ENCODE peak calls at places on chromosomes 5 and 9, in ten cellular contexts. V, U, G, D, X, L, Y, P, Z and K are unnamed samples.

GRCh38 chr9:70563437-70564204 is 149.2 kb upstream of the KLF9 start:
- DNase-seq in V (peak), U (no peak), G (no peak), D (no peak), X (peak), L (peak), Y (peak), P (no peak), Z (no peak), K (peak)

GRCh38 chr5:93532370-93532769 is 48.6 kb downstream of the NR2F1-AS1 start:
- DNase-seq in V (no peak), U (peak), G (peak), D (no peak), X (peak), L (peak), Y (peak), P (no peak), Z (peak), K (no peak)

GRCh38 chr9:4099961-4100360 is 199.9 kb downstream of the GLIS3 start:
- DNase-seq in V (no peak), U (no peak), G (no peak), D (no peak), X (peak), L (no peak), Y (no peak), P (no peak), Z (no peak), K (peak)

GRCh38 chr5:81172710-81173109 is 60.4 kb upstream of the CKMT2 start:
- DNase-seq in V (no peak), U (no peak), G (no peak), D (no peak), X (no peak), L (no peak), Y (no peak), P (no peak), Z (no peak), K (no peak)

GRCh38 chr5:151202381-151203139 is 21.3 kb downstream of the CCDC69 start:
- DNase-seq in V (no peak), U (no peak), G (no peak), D (no peak), X (no peak), L (peak), Y (peak), P (no peak), Z (no peak), K (peak)

GRCh38 chr9:89489548-89490527 is 8.1 kb downstream of the SEMA4D start:
- DNase-seq in V (no peak), U (no peak), G (no peak), D (no peak), X (no peak), L (no peak), Y (no peak), P (no peak), Z (no peak), K (no peak)

GRCh38 chr5:156942064-156942463 is 21.0 kb downstream of the TIMD4 start:
- DNase-seq in V (no peak), U (no peak), G (no peak), D (no peak), X (no peak), L (no peak), Y (no peak), P (no peak), Z (no peak), K (no peak)

GRCh38 chr5:31385774-31386537 is 145.9 kb downstream of the DROSHA start:
- DNase-seq in V (no peak), U (no peak), G (no peak), D (no peak), X (no peak), L (no peak), Y (no peak), P (no peak), Z (no peak), K (no peak)

GRCh38 chr9:107386396-107386795 is 103.2 kb downstream of the KLF4 start:
- DNase-seq in V (no peak), U (peak), G (no peak), D (no peak), X (no peak), L (no peak), Y (no peak), P (no peak), Z (no peak), K (no peak)

GRCh38 chr5:18024542-18024941 is 390.3 kb downstream of the TAF11L14 start:
- DNase-seq in V (no peak), U (no peak), G (no peak), D (no peak), X (no peak), L (no peak), Y (no peak), P (no peak), Z (peak), K (no peak)

GRCh38 chr9:72185561-72185960 is 36.3 kb downstream of the GDA start:
- DNase-seq in V (no peak), U (no peak), G (no peak), D (no peak), X (peak), L (no peak), Y (no peak), P (no peak), Z (no peak), K (no peak)
- TF ChIP-seq CTCF in V (no peak), U (no peak), G (no peak), D (no peak), X (no peak), L (no peak), Y (no peak), P (no peak), Z (no peak), K (no peak)

GRCh38 chr5:164672931-164673694 is 1167.7 kb downstream of the MAT2B start:
- DNase-seq in V (no peak), U (no peak), G (no peak), D (no peak), X (no peak), L (no peak), Y (no peak), P (no peak), Z (no peak), K (no peak)

GRCh38 chr5:164672190-164672589 is 1166.8 kb downstream of the MAT2B start:
- DNase-seq in V (no peak), U (no peak), G (no peak), D (no peak), X (no peak), L (no peak), Y (no peak), P (no peak), Z (no peak), K (no peak)
- TF ChIP-seq CTCF in V (no peak), U (no peak), G (no peak), D (no peak), X (no peak), L (no peak), Y (no peak), P (no peak), Z (no peak), K (no peak)

DNA sequence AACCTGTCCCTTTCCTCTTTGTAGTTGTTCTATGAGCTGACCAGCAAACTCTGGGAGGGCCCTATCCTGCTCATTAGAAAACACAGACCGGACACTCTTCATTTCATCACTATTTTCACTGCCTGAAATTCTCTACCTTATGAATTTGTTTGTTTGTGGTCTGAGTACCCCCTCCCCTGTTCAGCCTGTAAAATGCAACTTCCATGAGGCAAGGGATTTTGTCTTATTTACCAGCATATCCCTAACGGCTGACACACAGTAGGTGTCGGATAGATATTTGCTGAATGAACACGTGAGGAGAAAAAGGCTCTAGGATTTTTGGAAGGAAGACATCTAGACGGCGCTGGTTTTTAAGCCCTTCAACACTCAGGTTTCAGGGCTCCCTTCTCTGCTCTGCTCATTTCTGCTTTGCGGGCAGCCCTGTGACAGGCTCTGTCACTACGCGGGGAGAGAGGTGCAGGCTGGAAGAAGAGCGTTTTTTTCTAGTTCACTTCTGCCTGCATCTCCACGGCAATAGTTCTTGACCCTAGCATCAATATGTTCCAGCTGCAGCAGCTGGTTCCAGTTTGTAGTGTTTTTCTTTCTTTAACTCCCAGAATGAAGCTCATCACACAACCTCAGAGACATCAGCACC is 41.0 kb downstream of the KCNMB1 start:
- DNase-seq in V (no peak), U (no peak), G (no peak), D (no peak), X (no peak), L (peak), Y (no peak), P (no peak), Z (no peak), K (no peak)
- TF ChIP-seq CTCF in V (peak), U (peak), G (no peak), D (no peak), X (peak), L (no peak), Y (peak), P (peak), Z (peak), K (peak)

DNA sequence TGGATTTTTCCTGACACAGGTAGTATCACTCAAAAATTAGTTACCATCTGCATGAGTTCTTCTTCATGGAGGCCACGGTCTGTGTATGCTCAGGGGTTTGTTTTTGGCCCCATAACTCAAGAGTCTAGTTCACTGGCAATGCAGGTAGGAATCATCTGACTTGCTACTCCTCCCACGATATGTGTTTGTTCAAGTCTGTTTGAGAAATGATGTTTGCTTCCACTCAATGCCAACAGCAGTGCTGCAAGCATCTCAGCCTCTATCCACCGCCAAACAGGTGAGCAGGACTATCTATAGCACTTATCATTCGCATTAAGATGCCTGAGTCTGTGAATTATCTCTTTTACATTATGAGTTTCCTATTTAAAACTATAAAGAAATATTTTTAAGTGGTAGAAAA is 264.8 kb upstream of the PTGER4 start:
- DNase-seq in V (no peak), U (no peak), G (no peak), D (no peak), X (no peak), L (no peak), Y (no peak), P (no peak), Z (no peak), K (no peak)
- TF ChIP-seq CTCF in V (no peak), U (no peak), G (no peak), D (no peak), X (no peak), L (no peak), Y (no peak), P (no peak), Z (no peak), K (no peak)

GRCh38 chr9:6634441-6634840 is 11.1 kb downstream of the GLDC start:
- DNase-seq in V (no peak), U (no peak), G (no peak), D (no peak), X (no peak), L (no peak), Y (no peak), P (no peak), Z (no peak), K (no peak)

GRCh38 chr9:6630502-6631206 is 14.9 kb downstream of the GLDC start:
- DNase-seq in V (no peak), U (no peak), G (no peak), D (no peak), X (no peak), L (no peak), Y (no peak), P (no peak), Z (no peak), K (no peak)

GRCh38 chr9:6631207-6631512 is 14.4 kb downstream of the GLDC start:
- DNase-seq in V (no peak), U (no peak), G (no peak), D (no peak), X (no peak), L (no peak), Y (no peak), P (no peak), Z (no peak), K (no peak)

GRCh38 chr9:6628714-6629113 is 16.8 kb downstream of the GLDC start:
- DNase-seq in V (no peak), U (no peak), G (no peak), D (no peak), X (no peak), L (no peak), Y (no peak), P (no peak), Z (no peak), K (no peak)

DNA sequence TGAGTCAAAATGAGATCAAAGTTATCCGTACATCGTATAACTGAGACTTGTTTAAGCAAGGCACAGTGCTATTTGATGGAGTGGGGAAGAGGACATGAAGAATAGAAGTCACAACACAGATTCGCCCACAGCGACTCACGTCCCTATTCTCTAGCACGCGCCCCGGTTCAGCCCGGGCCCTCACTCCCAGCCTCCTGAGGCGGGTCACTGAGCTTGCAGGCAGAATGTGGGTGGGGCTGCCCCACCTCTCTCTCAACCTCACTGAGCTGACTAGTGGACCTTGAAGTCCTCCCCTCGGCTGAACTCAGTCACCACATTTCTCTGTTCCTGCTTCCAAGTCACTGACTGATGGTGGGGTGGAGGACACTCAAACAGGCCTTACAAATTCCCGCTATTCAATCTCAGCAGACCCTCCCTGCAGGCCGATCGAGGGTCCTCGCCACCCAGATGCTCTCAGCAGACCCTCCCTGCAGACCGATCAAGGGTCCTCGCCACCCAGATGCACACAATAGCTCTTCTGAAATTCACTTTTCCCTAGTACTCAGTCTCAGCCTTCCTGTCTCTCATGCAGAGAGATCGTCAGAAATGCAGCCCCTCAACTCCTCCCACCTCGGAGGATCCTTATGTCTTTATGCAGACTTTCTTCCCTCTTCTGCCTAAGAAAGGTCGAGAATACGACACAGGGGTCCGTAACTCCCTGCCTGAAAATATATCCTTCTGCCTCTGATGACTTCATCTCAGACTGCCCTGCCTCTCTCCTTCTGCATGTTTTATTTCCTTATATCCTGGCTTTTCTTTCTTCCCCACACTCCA is 12.8 kb downstream of the GLDC start:
- DNase-seq in V (no peak), U (no peak), G (no peak), D (no peak), X (no peak), L (no peak), Y (no peak), P (no peak), Z (peak), K (no peak)
- TF ChIP-seq CTCF in V (no peak), U (no peak), G (no peak), D (no peak), X (no peak), L (no peak), Y (no peak), P (no peak), Z (no peak), K (no peak)

GRCh38 chr5:6832272-6832671 is 119.0 kb downstream of the TENT4A start:
- DNase-seq in V (no peak), U (no peak), G (no peak), D (no peak), X (no peak), L (no peak), Y (no peak), P (no peak), Z (no peak), K (no peak)

GRCh38 chr5:6833406-6833805 is 120.2 kb downstream of the TENT4A start:
- DNase-seq in V (no peak), U (no peak), G (no peak), D (no peak), X (no peak), L (no peak), Y (no peak), P (no peak), Z (no peak), K (no peak)

GRCh38 chr5:6837095-6837494 is 123.9 kb downstream of the TENT4A start:
- DNase-seq in V (no peak), U (no peak), G (no peak), D (no peak), X (no peak), L (no peak), Y (no peak), P (no peak), Z (no peak), K (no peak)

GRCh38 chr5:6832994-6833393 is 119.8 kb downstream of the TENT4A start:
- DNase-seq in V (no peak), U (no peak), G (no peak), D (no peak), X (no peak), L (no peak), Y (no peak), P (no peak), Z (no peak), K (peak)

DNA sequence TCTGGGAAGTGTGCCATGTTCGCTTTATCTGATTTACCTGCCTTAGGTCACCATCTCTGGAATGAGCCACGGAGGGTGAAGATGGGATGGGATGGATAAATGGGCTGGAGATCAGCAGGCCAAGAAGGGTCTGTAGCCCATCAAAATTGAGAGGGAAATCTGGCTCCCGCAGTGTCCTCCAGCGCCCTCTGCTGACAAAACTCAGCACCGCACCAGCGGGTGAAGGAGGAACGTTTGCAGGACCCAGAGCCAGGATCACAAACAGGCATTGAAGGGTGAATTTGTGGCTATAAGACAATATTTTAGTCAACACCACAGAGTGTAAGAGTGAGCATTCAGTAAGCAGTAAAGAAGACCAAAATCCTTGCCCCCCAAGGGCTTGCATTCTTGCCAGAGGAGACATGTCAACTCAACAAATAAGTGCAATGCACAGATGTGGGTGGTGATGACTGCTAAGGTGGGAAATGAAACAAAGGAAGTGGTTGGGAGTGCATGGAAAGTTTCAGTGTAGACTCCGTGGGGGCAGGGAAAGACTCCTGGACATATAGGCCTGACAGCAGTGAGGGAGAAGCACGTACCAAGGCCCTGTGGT is 124.4 kb downstream of the TENT4A start:
- DNase-seq in V (peak), U (peak), G (no peak), D (peak), X (no peak), L (no peak), Y (no peak), P (no peak), Z (peak), K (peak)
- TF ChIP-seq CTCF in V (peak), U (peak), G (peak), D (peak), X (peak), L (peak), Y (peak), P (peak), Z (peak), K (peak)

DNA sequence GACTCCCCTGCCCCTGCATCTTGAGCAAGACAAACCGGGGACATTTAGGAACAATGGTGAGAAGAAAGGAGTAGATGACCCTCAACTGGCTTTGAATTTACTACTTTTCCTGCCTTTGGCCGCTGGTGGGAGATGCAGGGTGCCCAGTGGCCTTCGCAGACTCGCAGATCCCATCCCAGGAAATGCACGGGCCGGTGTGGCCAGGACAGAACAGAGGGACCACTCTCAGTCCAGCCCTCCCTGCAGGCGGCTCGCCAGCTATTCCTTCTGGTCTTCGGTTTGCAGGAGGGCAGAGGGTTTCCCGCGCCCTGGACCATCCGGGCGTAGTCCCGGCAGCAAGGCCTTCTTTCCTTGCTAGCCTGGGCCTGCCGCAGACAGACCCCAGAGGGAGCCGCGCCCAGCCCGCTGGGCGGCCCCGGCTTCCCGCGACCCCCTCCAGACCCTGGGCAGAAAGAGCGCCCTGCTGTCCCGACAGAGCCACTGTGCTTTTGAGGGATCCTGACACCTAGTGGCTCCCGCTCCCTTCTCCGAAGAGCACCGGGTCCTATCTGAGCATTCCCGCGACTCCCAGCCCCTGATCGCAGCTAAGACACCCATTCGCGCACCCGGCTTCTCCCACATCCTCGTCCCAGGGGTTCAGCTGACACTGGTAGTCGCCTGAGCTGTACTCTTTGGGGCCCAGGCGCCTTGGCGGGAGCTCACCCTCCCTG is 1.2 kb downstream of the CFAP90 start:
- DNase-seq in V (no peak), U (no peak), G (no peak), D (peak), X (no peak), L (no peak), Y (no peak), P (peak), Z (peak), K (no peak)
- TF ChIP-seq CTCF in V (no peak), U (peak), G (no peak), D (no peak), X (no peak), L (no peak), Y (peak), P (peak), Z (peak), K (no peak)

GRCh38 chr5:53871050-53871449 is 310.6 kb downstream of the NDUFS4 start:
- DNase-seq in V (no peak), U (no peak), G (no peak), D (no peak), X (no peak), L (no peak), Y (no peak), P (no peak), Z (peak), K (no peak)
- TF ChIP-seq CTCF in V (no peak), U (peak), G (peak), D (no peak), X (peak), L (peak), Y (peak), P (no peak), Z (peak), K (no peak)

GRCh38 chr5:72266862-72267261 is 53.2 kb downstream of the MRPS27 start:
- DNase-seq in V (no peak), U (no peak), G (no peak), D (no peak), X (no peak), L (no peak), Y (no peak), P (no peak), Z (no peak), K (no peak)
- TF ChIP-seq CTCF in V (no peak), U (no peak), G (no peak), D (no peak), X (no peak), L (no peak), Y (no peak), P (no peak), Z (no peak), K (no peak)